ENCODE peak calls at places on chromosome 22, in eight cellular contexts. X, N, V, C, G, P, W and H are unnamed samples.

GRCh38 chr22:32337015-32337414 is 20.7 kb upstream of the RFPL3 start:
- DNase-seq in G (no peak), C (no peak), V (peak; percentile 14), X (no peak), P (no peak), N (no peak), W (peak; percentile 20), H (no peak)

GRCh38 chr22:46596819-46597218 is 23.4 kb upstream of the GRAMD4 start:
- DNase-seq in W (no peak), C (no peak), N (no peak), V (peak; percentile 97), P (no peak), X (peak; percentile 94), G (no peak), H (peak; percentile 87)

GRCh38 chr22:41175546-41175945 is 29.6 kb upstream of the L3MBTL2 start:
- DNase-seq in N (no peak), G (no peak), W (no peak), P (no peak), X (no peak), V (no peak), C (no peak), H (no peak)

GRCh38 chr22:44746061-44746789 is 6.2 kb upstream of the ARHGAP8 start:
- DNase-seq in C (no peak), W (no peak), G (no peak), P (no peak), N (no peak), X (no peak), V (no peak), H (no peak)

GRCh38 chr22:44580176-44580575 is 82.1 kb upstream of the RTL6 start:
- DNase-seq in C (peak; percentile 15), W (peak; percentile 23), N (no peak), G (no peak), X (peak; percentile 6), V (no peak), P (no peak), H (peak; percentile 13)

GRCh38 chr22:23248583-23248982 is 68.3 kb downstream of the BCR start:
- DNase-seq in W (no peak), C (no peak), X (no peak), V (peak; percentile 58), G (no peak), N (peak; percentile 53), P (no peak), H (no peak)

GRCh38 chr22:49160261-49161001 is 667.2 kb downstream of the BRD1 start:
- DNase-seq in G (no peak), W (no peak), X (no peak), N (no peak), C (no peak), P (no peak), V (no peak), H (peak; percentile 36)

GRCh38 chr22:30830907-30831306 is 136.2 kb downstream of the OSBP2 start:
- DNase-seq in V (peak; percentile 55), W (no peak), C (no peak), X (no peak), N (peak; percentile 86), G (peak; percentile 94), P (peak; percentile 80), H (no peak)

GRCh38 chr22:50399751-50400331 is 56.7 kb downstream of the PPP6R2 start:
- DNase-seq in C (peak; percentile 60), G (no peak), N (no peak), V (peak; percentile 42), W (no peak), X (no peak), P (no peak), H (no peak)

GRCh38 chr22:26670459-26670858 is 13.1 kb downstream of the MIAT start:
- DNase-seq in W (no peak), P (no peak), C (no peak), G (no peak), X (no peak), V (no peak), N (no peak), H (no peak)
- H3K27ac ChIP-seq in W (no peak overlapping the region), P (no peak overlapping the region), C (no peak overlapping the region), G (no peak overlapping the region), X (no peak overlapping the region), V (no peak overlapping the region), N (no peak overlapping the region), H (no peak overlapping the region)

GRCh38 chr22:20579273-20580120 is 72.1 kb downstream of the MED15 start:
- DNase-seq in X (no peak), P (no peak), G (no peak), C (no peak), N (no peak), V (no peak), W (no peak), H (no peak)

GRCh38 chr22:20577549-20577975 is 70.2 kb downstream of the MED15 start:
- DNase-seq in G (no peak), V (no peak), W (no peak), N (no peak), X (no peak), P (no peak), C (no peak), H (no peak)

GRCh38 chr22:20577045-20577444 is 69.6 kb downstream of the MED15 start:
- DNase-seq in V (no peak), X (no peak), G (no peak), P (no peak), W (no peak), C (no peak), N (no peak), H (no peak)

GRCh38 chr22:20578707-20579106 is 71.3 kb downstream of the MED15 start:
- DNase-seq in N (no peak), W (no peak), C (no peak), P (no peak), G (no peak), V (no peak), X (no peak), H (no peak)

DNA sequence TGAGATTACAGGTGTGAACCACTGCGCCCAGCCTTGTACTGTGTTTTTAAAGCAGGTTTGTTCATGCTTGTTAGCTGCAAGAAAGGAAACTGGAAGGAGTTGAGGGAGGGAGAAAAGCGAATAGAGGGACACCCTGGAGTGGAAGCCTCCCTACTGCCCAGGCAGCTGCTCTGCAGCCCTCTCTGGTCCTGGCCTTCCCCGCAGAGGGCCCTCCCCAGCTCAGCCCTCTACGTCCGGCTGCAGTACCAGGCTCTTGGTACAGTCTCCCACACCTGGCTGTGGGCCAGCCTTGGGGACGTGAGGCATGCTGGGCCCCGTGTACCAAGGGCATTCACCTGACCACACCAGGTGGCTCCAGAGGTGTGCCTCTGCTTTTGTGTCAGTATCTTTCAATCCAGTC is 70.8 kb downstream of the MED15 start:
- DNase-seq in V (peak; percentile 73), X (no peak), P (no peak), N (no peak), C (no peak), W (no peak), G (no peak), H (no peak)
- H3K4me3 ChIP-seq in V (no peak overlapping the region), X (no peak overlapping the region), P (no peak overlapping the region), N (no peak overlapping the region), C (no peak overlapping the region), W (no peak overlapping the region), G (no peak overlapping the region), H (no peak overlapping the region)

GRCh38 chr22:26304730-26305129 is 124.3 kb upstream of the ASPHD2 start:
- DNase-seq in X (no peak), P (no peak), N (no peak), V (no peak), C (no peak), W (no peak), G (no peak), H (no peak)

GRCh38 chr22:26308467-26308866 is 120.6 kb upstream of the ASPHD2 start:
- DNase-seq in C (no peak), W (no peak), X (no peak), P (no peak), N (no peak), G (no peak), V (no peak), H (no peak)

GRCh38 chr22:26298605-26299310 is 129.5 kb downstream of the SEZ6L start:
- DNase-seq in W (no peak), V (no peak), P (no peak), C (no peak), G (no peak), N (no peak), X (no peak), H (peak; percentile 52)

GRCh38 chr22:26302726-26303125 is 126.3 kb upstream of the ASPHD2 start:
- DNase-seq in G (no peak), V (no peak), W (no peak), C (no peak), N (no peak), P (no peak), X (no peak), H (no peak)

DNA sequence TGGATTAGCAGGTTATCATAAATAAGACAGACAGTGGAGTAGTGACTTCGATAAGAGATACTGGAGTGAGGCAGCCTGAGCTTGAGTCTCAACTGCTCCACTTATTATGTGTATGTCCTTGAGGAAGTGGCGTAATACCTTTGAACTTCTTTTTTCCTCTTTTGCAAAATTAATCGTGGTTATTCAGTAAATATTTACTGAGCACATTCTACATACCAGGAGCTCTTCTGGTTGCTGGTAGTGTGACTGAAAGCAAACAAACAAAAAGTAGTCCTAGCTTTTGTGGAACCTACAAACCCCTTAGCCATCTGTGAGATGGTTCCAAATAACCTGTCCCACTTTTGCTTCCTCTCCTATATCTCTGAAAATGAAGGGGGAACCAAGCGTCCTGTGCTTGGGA is 125.6 kb upstream of the ASPHD2 start:
- DNase-seq in N (no peak), X (no peak), C (no peak), V (no peak), P (no peak), G (no peak), W (no peak), H (no peak)
- H3K27ac ChIP-seq in N (no peak overlapping the region), X (no peak overlapping the region), C (no peak overlapping the region), V (no peak overlapping the region), P (no peak overlapping the region), G (no peak overlapping the region), W (no peak overlapping the region), H (no peak overlapping the region)

GRCh38 chr22:43288378-43288777 is 54.8 kb downstream of the SCUBE1 start:
- DNase-seq in N (no peak), C (no peak), W (no peak), P (no peak), G (no peak), X (no peak), V (no peak), H (no peak)

GRCh38 chr22:43291381-43291780 is 51.8 kb downstream of the SCUBE1 start:
- DNase-seq in C (no peak), V (no peak), P (no peak), W (no peak), N (no peak), G (no peak), X (no peak), H (no peak)

GRCh38 chr22:43288807-43289417 is 54.3 kb downstream of the SCUBE1 start:
- DNase-seq in G (no peak), W (no peak), C (no peak), X (no peak), V (no peak), P (no peak), N (no peak), H (no peak)

GRCh38 chr22:43289976-43290663 is 53.1 kb downstream of the SCUBE1 start:
- DNase-seq in P (no peak), V (no peak), C (no peak), X (no peak), W (no peak), N (peak; percentile 47), G (no peak), H (no peak)

DNA sequence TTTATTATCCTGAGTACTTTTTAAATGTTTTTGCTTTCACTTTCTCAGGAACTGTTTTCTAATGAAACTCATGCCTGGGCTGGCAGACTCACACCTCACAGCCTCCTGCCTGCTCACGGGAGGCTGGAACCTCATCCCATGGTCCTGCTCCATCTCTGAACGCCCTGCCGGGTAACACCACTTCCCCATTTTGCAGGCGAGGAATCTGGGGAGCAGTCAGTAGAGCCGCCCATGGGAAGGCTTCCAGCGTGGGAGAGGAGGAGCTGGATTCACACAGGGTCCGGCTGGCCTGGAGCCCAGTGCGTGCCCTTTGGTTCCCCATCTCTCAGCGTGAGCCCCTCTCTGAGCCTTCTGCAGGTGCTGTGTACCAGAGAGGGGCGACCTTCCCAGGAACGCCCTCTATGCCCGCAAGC is 53.6 kb downstream of the SCUBE1 start:
- DNase-seq in C (no peak), W (no peak), V (no peak), N (peak; percentile 11), P (no peak), X (no peak), G (no peak), H (no peak)
- H3K4me3 ChIP-seq in C (no peak overlapping the region), W (no peak overlapping the region), V (peak overlapping the region; percentile 17), N (peak overlapping the region; percentile 39), P (peak overlapping the region; percentile 42), X (no peak overlapping the region), G (no peak overlapping the region), H (no peak overlapping the region)